ENCODE peak calls at places on chromosomes 2 and 18, in ten cellular contexts. K is GM10248, T is posterior vena cava, G is GM12878, H is iris pigment epithelial cell, S is amniotic stem cell, F is progenitor cell of endocrine pancreas, Q is IMR-90, C is H7, Y is renal cortical epithelial cell. Z is an unnamed sample.

GRCh38 chr2:214135966-214136365 is 274.9 kb upstream of the VWC2L start:
- DNase-seq in K (no peak), T (no peak), G (no peak), H (peak), S (no peak), F (no peak), Q (peak), C (no peak), Y (peak), Z (no peak)

GRCh38 chr18:67354692-67355091 is 161.8 kb downstream of the DSEL start:
- DNase-seq in K (no peak), T (no peak), G (no peak), H (no peak), S (no peak), F (no peak), Q (no peak), C (no peak), Y (no peak), Z (no peak)

GRCh38 chr2:170354409-170354808 is 176.5 kb downstream of the MYO3B start:
- DNase-seq in K (no peak), T (no peak), G (no peak), H (no peak), S (no peak), F (no peak), Q (no peak), C (peak), Y (no peak), Z (no peak)

GRCh38 chr2:73071452-73072399 is at the start of gene SFXN5:
- DNase-seq in K (peak), T (peak), G (peak), H (peak), S (peak), F (peak), Q (peak), C (peak), Y (peak), Z (peak)

GRCh38 chr2:234212534-234212933 is 162.0 kb downstream of the SPP2 start:
- DNase-seq in K (no peak), T (no peak), G (no peak), H (no peak), S (no peak), F (no peak), Q (no peak), C (no peak), Y (no peak), Z (no peak)

GRCh38 chr2:238267341-238267710 is 21.1 kb downstream of the PER2 start:
- DNase-seq in K (no peak), T (no peak), G (no peak), H (no peak), S (no peak), F (no peak), Q (peak), C (no peak), Y (peak), Z (no peak)

GRCh38 chr18:54558609-54559585 is 32.1 kb upstream of the DYNAP start:
- DNase-seq in K (peak), T (no peak), G (peak), H (peak), S (no peak), F (no peak), Q (peak), C (no peak), Y (peak), Z (no peak)

GRCh38 chr18:59055345-59056032 is 84.2 kb upstream of the SEC11C start:
- DNase-seq in K (no peak), T (no peak), G (no peak), H (peak), S (no peak), F (no peak), Q (no peak), C (peak), Y (no peak), Z (no peak)

GRCh38 chr18:48833701-48834394 is 116.9 kb downstream of the SMAD7 start:
- DNase-seq in K (peak), T (no peak), G (no peak), H (no peak), S (no peak), F (no peak), Q (peak), C (no peak), Y (peak), Z (peak)

GRCh38 chr2:162490052-162490717 is 146.3 kb downstream of the GCA start:
- DNase-seq in K (peak), T (no peak), G (peak), H (no peak), S (no peak), F (no peak), Q (peak), C (no peak), Y (no peak), Z (no peak)

GRCh38 chr2:11685906-11686470 is 16.0 kb upstream of the NTSR2 start:
- DNase-seq in K (no peak), T (no peak), G (no peak), H (no peak), S (no peak), F (no peak), Q (no peak), C (no peak), Y (no peak), Z (no peak)

GRCh38 chr2:27752551-27753237 is 18.8 kb upstream of the MRPL33 start:
- DNase-seq in K (no peak), T (no peak), G (no peak), H (no peak), S (no peak), F (peak), Q (no peak), C (peak), Y (peak), Z (no peak)

GRCh38 chr2:178553047-178553446 is 72.8 kb downstream of the PLEKHA3 start:
- DNase-seq in K (no peak), T (no peak), G (no peak), H (peak), S (peak), F (no peak), Q (peak), C (no peak), Y (peak), Z (no peak)

GRCh38 chr18:50820901-50821520 is 1.2 kb upstream of the MRO start:
- DNase-seq in K (no peak), T (no peak), G (no peak), H (no peak), S (no peak), F (no peak), Q (no peak), C (no peak), Y (no peak), Z (no peak)

GRCh38 chr2:228545041-228545440 is 363.6 kb upstream of the SPHKAP start:
- DNase-seq in K (no peak), T (no peak), G (no peak), H (peak), S (no peak), F (no peak), Q (peak), C (no peak), Y (peak), Z (no peak)

GRCh38 chr2:171432969-171433762 is 624 bp downstream of the METTL8 start:
- DNase-seq in K (peak), T (no peak), G (no peak), H (peak), S (no peak), F (no peak), Q (peak), C (peak), Y (peak), Z (peak)

GRCh38 chr2:1641498-1641897 is 102.8 kb downstream of the PXDN start:
- DNase-seq in K (no peak), T (no peak), G (no peak), H (peak), S (no peak), F (no peak), Q (no peak), C (peak), Y (peak), Z (no peak)

GRCh38 chr2:241788572-241788971 is 11.9 kb downstream of the GAL3ST2 start:
- DNase-seq in K (peak), T (no peak), G (peak), H (no peak), S (no peak), F (no peak), Q (no peak), C (no peak), Y (no peak), Z (no peak)

GRCh38 chr2:29005331-29005730 is 24.2 kb downstream of the TOGARAM2 start:
- DNase-seq in K (no peak), T (no peak), G (no peak), H (no peak), S (no peak), F (no peak), Q (no peak), C (no peak), Y (no peak), Z (no peak)

GRCh38 chr2:189305291-189305943 is 125.9 kb upstream of the COL5A2 start:
- DNase-seq in K (no peak), T (no peak), G (no peak), H (peak), S (no peak), F (no peak), Q (peak), C (no peak), Y (peak), Z (no peak)

GRCh38 chr2:120161190-120161589 is 62.0 kb downstream of the TMEM185B start:
- DNase-seq in K (no peak), T (no peak), G (no peak), H (peak), S (no peak), F (no peak), Q (peak), C (no peak), Y (no peak), Z (no peak)

GRCh38 chr2:232523682-232524597 is 2.0 kb upstream of the CHRND start:
- DNase-seq in K (no peak), T (no peak), G (no peak), H (peak), S (no peak), F (peak), Q (peak), C (peak), Y (no peak), Z (no peak)

GRCh38 chr2:241312082-241312481 is 3.4 kb downstream of the HDLBP start:
- DNase-seq in K (no peak), T (no peak), G (no peak), H (peak), S (no peak), F (no peak), Q (peak), C (no peak), Y (peak), Z (no peak)

GRCh38 chr2:240508832-240509545 is 48.8 kb downstream of the ANKMY1 start:
- DNase-seq in K (no peak), T (no peak), G (no peak), H (no peak), S (no peak), F (no peak), Q (no peak), C (no peak), Y (no peak), Z (no peak)

GRCh38 chr2:242024751-242025355 is 155.3 kb downstream of the RTP5 start:
- DNase-seq in K (no peak), T (no peak), G (no peak), H (no peak), S (no peak), F (no peak), Q (no peak), C (no peak), Y (no peak), Z (no peak)

GRCh38 chr2:150586858-150587257 is 99.4 kb upstream of the RND3 start:
- DNase-seq in K (no peak), T (no peak), G (no peak), H (peak), S (no peak), F (no peak), Q (peak), C (no peak), Y (peak), Z (no peak)